ENCODE peak calls at places on chromosomes 13 and 19, in eight cellular contexts. Y is midbrain, B is GM12865, A is omental fat pad, E is MCF 10A, H is SHP77, I is NCI-H1930, L is renal cortical epithelial cell. G is an unnamed sample.

GRCh38 chr19:8240274-8241229 is 31.4 kb downstream of the CERS4 start:
- DNase-seq in Y (peak), B (peak), A (peak), E (peak), H (peak), I (no peak), L (peak), G (peak)

GRCh38 chr13:109703250-109703649 is 83.1 kb downstream of the IRS2 start:
- DNase-seq in Y (no peak), B (no peak), A (no peak), E (no peak), H (no peak), I (no peak), L (no peak), G (no peak)

GRCh38 chr13:113802090-113802531 is 43.1 kb downstream of the TMEM255B start:
- DNase-seq in Y (no peak), B (no peak), A (no peak), E (peak), H (no peak), I (no peak), L (peak), G (no peak)

GRCh38 chr13:64675256-64675892 is 2554.8 kb downstream of the PCDH9 start:
- DNase-seq in Y (no peak), B (no peak), A (no peak), E (peak), H (no peak), I (no peak), L (no peak), G (no peak)

GRCh38 chr19:54041969-54042606 is 21.6 kb downstream of the VSTM1 start:
- DNase-seq in Y (no peak), B (no peak), A (no peak), E (no peak), H (no peak), I (no peak), L (no peak), G (no peak)

GRCh38 chr13:20121154-20121515 is 39.7 kb downstream of the GJA3 start:
- DNase-seq in Y (no peak), B (no peak), A (no peak), E (no peak), H (no peak), I (no peak), L (peak), G (no peak)

GRCh38 chr19:43407416-43408005 is 7.2 kb upstream of the TEX101 start:
- DNase-seq in Y (no peak), B (no peak), A (no peak), E (no peak), H (no peak), I (no peak), L (no peak), G (no peak)

GRCh38 chr19:6210091-6210490 is 69.7 kb downstream of the MLLT1 start:
- DNase-seq in Y (no peak), B (no peak), A (no peak), E (no peak), H (no peak), I (no peak), L (no peak), G (no peak)

GRCh38 chr13:33252103-33252502 is 33.5 kb downstream of the STARD13 start:
- DNase-seq in Y (peak), B (no peak), A (no peak), E (no peak), H (no peak), I (no peak), L (no peak), G (no peak)

GRCh38 chr13:42836930-42837329 is 55.5 kb downstream of the FAM216B start:
- DNase-seq in Y (peak), B (no peak), A (no peak), E (peak), H (no peak), I (no peak), L (peak), G (no peak)

GRCh38 chr19:49893135-49893534 is 3.6 kb downstream of the IL4I1 start:
- DNase-seq in Y (no peak), B (no peak), A (no peak), E (no peak), H (no peak), I (no peak), L (no peak), G (no peak)

GRCh38 chr13:29849731-29850212 is 645 bp downstream of the UBL3 start:
- DNase-seq in Y (peak), B (no peak), A (peak), E (peak), H (peak), I (no peak), L (peak), G (peak)

GRCh38 chr13:49997935-49998334 is 1.1 kb downstream of the TRIM13 start:
- DNase-seq in Y (no peak), B (no peak), A (no peak), E (peak), H (no peak), I (no peak), L (peak), G (no peak)

GRCh38 chr19:4016486-4016885 is 8.9 kb downstream of the PIAS4 start:
- DNase-seq in Y (peak), B (no peak), A (no peak), E (no peak), H (no peak), I (no peak), L (no peak), G (no peak)

GRCh38 chr13:43159007-43159406 is 135.6 kb downstream of the DNAJC15 start:
- DNase-seq in Y (no peak), B (no peak), A (no peak), E (peak), H (no peak), I (no peak), L (peak), G (no peak)

GRCh38 chr19:1492474-1493006 is 1.6 kb downstream of the REEP6 start:
- DNase-seq in Y (no peak), B (no peak), A (no peak), E (peak), H (no peak), I (no peak), L (peak), G (no peak)

GRCh38 chr13:59391696-59392095 is 772.0 kb downstream of the DIAPH3 start:
- DNase-seq in Y (peak), B (peak), A (no peak), E (peak), H (peak), I (peak), L (peak), G (no peak)

GRCh38 chr13:80751854-80752253 is 410.9 kb upstream of the SPRY2 start:
- DNase-seq in Y (no peak), B (no peak), A (no peak), E (no peak), H (no peak), I (no peak), L (no peak), G (no peak)

GRCh38 chr13:107374038-107374437 is 806.1 kb upstream of the ARGLU1 start:
- DNase-seq in Y (no peak), B (no peak), A (no peak), E (no peak), H (no peak), I (no peak), L (peak), G (no peak)

GRCh38 chr19:4140237-4140711 is 13.2 kb upstream of the CREB3L3 start:
- DNase-seq in Y (peak), B (peak), A (no peak), E (peak), H (peak), I (peak), L (peak), G (no peak)

GRCh38 chr19:20558011-20558410 is 7.6 kb downstream of the ZNF737 start:
- DNase-seq in Y (no peak), B (no peak), A (no peak), E (no peak), H (no peak), I (no peak), L (no peak), G (no peak)

GRCh38 chr19:17684256-17684655 is 3.9 kb downstream of the UNC13A start:
- DNase-seq in Y (no peak), B (no peak), A (no peak), E (no peak), H (no peak), I (no peak), L (no peak), G (no peak)

GRCh38 chr19:7644550-7644877 is 7.6 kb downstream of the STXBP2 start:
- DNase-seq in Y (no peak), B (no peak), A (no peak), E (no peak), H (no peak), I (no peak), L (no peak), G (no peak)

GRCh38 chr13:79936368-79937136 is 404.4 kb downstream of the SPRY2 start:
- DNase-seq in Y (peak), B (peak), A (no peak), E (peak), H (no peak), I (no peak), L (peak), G (peak)

GRCh38 chr19:2629491-2630351 is 72.8 kb downstream of the GNG7 start:
- DNase-seq in Y (no peak), B (no peak), A (no peak), E (no peak), H (no peak), I (no peak), L (no peak), G (no peak)

G was measured in breast epithelium.